ENCODE peak calls at places on chromosomes 11 and 22, in four cellular contexts. G is WTC11, H is HepG2, M is K562. V is an unnamed sample.
A peak's percentile ranks its signal among the peaks of the same experiment; 100 is the strongest.

GRCh38 chr11:1259561-1259960 is 36.7 kb downstream of the MUC5B start:
- DNase-seq in H (no peak), M (no peak), G (no peak), V (no peak)

GRCh38 chr11:63622318-63622717 is 8.1 kb upstream of the PLAAT3 start:
- DNase-seq in G (no peak), H (peak; percentile 33), M (no peak), V (no peak)

GRCh38 chr11:67450796-67451657 is 1.5 kb downstream of the GPR152 start:
- DNase-seq in G (no peak), M (no peak), H (no peak), V (no peak)

GRCh38 chr22:50115693-50116092 is 25.9 kb downstream of the MOV10L1 start:
- DNase-seq in H (peak; percentile 46), G (no peak), M (no peak), V (no peak)

GRCh38 chr11:92841719-92842118 is 127.7 kb upstream of the MTNR1B start:
- DNase-seq in G (no peak), H (no peak), M (no peak), V (no peak)

GRCh38 chr11:96147186-96147585 is 195.8 kb downstream of the MAML2 start:
- DNase-seq in M (no peak), G (no peak), H (no peak), V (no peak)

GRCh38 chr22:48535868-48536690 is 1291.6 kb downstream of the BRD1 start:
- DNase-seq in G (no peak), H (no peak), M (no peak), V (no peak)

GRCh38 chr11:17760102-17761029 is 25.8 kb downstream of the KCNC1 start:
- DNase-seq in M (peak; percentile 71), H (peak; percentile 69), G (peak; percentile 87), V (peak; percentile 69)

GRCh38 chr22:35330258-35330861 is 30.7 kb downstream of the TOM1 start:
- DNase-seq in G (no peak), H (no peak), M (no peak), V (no peak)

GRCh38 chr11:23370580-23371275 is 510.5 kb upstream of the CCDC179 start:
- DNase-seq in G (no peak), H (no peak), M (no peak), V (no peak)

GRCh38 chr22:44689915-44690524 is 12.0 kb upstream of the PRR5 start:
- DNase-seq in H (no peak), G (no peak), M (no peak), V (no peak)

GRCh38 chr22:44684506-44685383 is 17.3 kb upstream of the PRR5 start:
- DNase-seq in G (peak; percentile 92), H (peak; percentile 92), M (peak; percentile 82), V (peak; percentile 93)

GRCh38 chr22:44685384-44686056 is 16.5 kb upstream of the PRR5 start:
- DNase-seq in H (no peak), G (peak; percentile 64), M (peak; percentile 66), V (peak; percentile 59)

GRCh38 chr22:44689173-44689572 is 12.8 kb upstream of the PRR5 start:
- DNase-seq in H (no peak), G (no peak), M (peak; percentile 43), V (no peak)

GRCh38 chr22:44686873-44687600 is 15.0 kb upstream of the PRR5 start:
- DNase-seq in H (peak; percentile 52), M (no peak), G (no peak), V (no peak)
- TF ChIP-seq ELF4 in H (no peak), M (no peak), G (no peak), V (no peak)

GRCh38 chr11:44601471-44602370 is 36.3 kb downstream of the CD82 start:
- DNase-seq in M (no peak), G (no peak), H (no peak), V (no peak)
- TF ChIP-seq ELF4 in M (no peak), G (no peak), H (no peak), V (no peak)

GRCh38 chr22:19679476-19680099 is 34.7 kb upstream of the SEPTIN5 start:
- DNase-seq in G (peak; percentile 91), M (peak; percentile 98), H (no peak), V (peak; percentile 77)
- TF ChIP-seq ELF4 in G (no peak), M (no peak), H (no peak), V (no peak)

GRCh38 chr22:19619144-19620009 is 94.9 kb upstream of the SEPTIN5 start:
- DNase-seq in H (no peak), M (no peak), G (no peak), V (no peak)
- TF ChIP-seq ELF4 in H (no peak), M (no peak), G (no peak), V (no peak)

GRCh38 chr11:64787526-64788320 is 9.4 kb upstream of the SF1 start:
- DNase-seq in M (peak; percentile 71), G (peak; percentile 85), H (peak; percentile 41), V (peak; percentile 75)

GRCh38 chr11:64786308-64786707 is 8.0 kb upstream of the SF1 start:
- DNase-seq in M (no peak), G (no peak), H (no peak), V (no peak)

GRCh38 chr11:64789331-64790204 is 11.2 kb upstream of the SF1 start:
- DNase-seq in M (no peak), H (no peak), G (no peak), V (no peak)

GRCh38 chr11:64790205-64791095 is 12.1 kb upstream of the SF1 start:
- DNase-seq in H (no peak), G (no peak), M (no peak), V (no peak)

GRCh38 chr11:64788321-64789215 is 10.2 kb upstream of the SF1 start:
- DNase-seq in M (no peak), H (no peak), G (no peak), V (no peak)
- TF ChIP-seq ELF4 in M (no peak), H (no peak), G (no peak), V (no peak)